ENCODE peak calls at places on chromosome 13, in six cellular contexts. One of them, this sample, is unnamed.

GRCh38 chr13:41458939-41459753 is 1.8 kb downstream of the RGCC start:
- DNase-seq in stomach: peak
- DNase-seq in heart left ventricle: peak
- DNase-seq in dorsolateral prefrontal cortex: no peak
- DNase-seq in right lobe of liver: peak
- DNase-seq in epithelial cell of esophagus: peak
- DNase-seq in this sample: peak

GRCh38 chr13:113941571-113942191 is 32.2 kb downstream of the C13orf46 start:
- DNase-seq in dorsolateral prefrontal cortex: no peak
- DNase-seq in stomach: no peak
- DNase-seq in heart left ventricle: no peak
- DNase-seq in epithelial cell of esophagus: no peak
- DNase-seq in right lobe of liver: no peak
- DNase-seq in this sample: peak

GRCh38 chr13:99193152-99193551 is 7.5 kb upstream of the UBAC2 start:
- DNase-seq in right lobe of liver: no peak
- DNase-seq in stomach: no peak
- DNase-seq in heart left ventricle: no peak
- DNase-seq in dorsolateral prefrontal cortex: no peak
- DNase-seq in epithelial cell of esophagus: no peak
- DNase-seq in this sample: no peak

GRCh38 chr13:29605860-29606526 is 10.5 kb upstream of the SLC7A1 start:
- DNase-seq in stomach: no peak
- DNase-seq in epithelial cell of esophagus: no peak
- DNase-seq in dorsolateral prefrontal cortex: no peak
- DNase-seq in right lobe of liver: no peak
- DNase-seq in heart left ventricle: peak
- DNase-seq in this sample: no peak

GRCh38 chr13:26605845-26606244 is 48.4 kb downstream of the WASF3 start:
- DNase-seq in dorsolateral prefrontal cortex: no peak
- DNase-seq in epithelial cell of esophagus: no peak
- DNase-seq in stomach: no peak
- DNase-seq in right lobe of liver: peak
- DNase-seq in heart left ventricle: no peak
- DNase-seq in this sample: no peak

GRCh38 chr13:43629691-43630480 is 156.9 kb downstream of the ENOX1 start:
- DNase-seq in dorsolateral prefrontal cortex: no peak
- DNase-seq in stomach: no peak
- DNase-seq in epithelial cell of esophagus: peak
- DNase-seq in right lobe of liver: no peak
- DNase-seq in heart left ventricle: no peak
- DNase-seq in this sample: peak

GRCh38 chr13:39016789-39017188 is 21.1 kb downstream of the PROSER1 start:
- DNase-seq in epithelial cell of esophagus: peak
- DNase-seq in stomach: no peak
- DNase-seq in right lobe of liver: no peak
- DNase-seq in heart left ventricle: no peak
- DNase-seq in dorsolateral prefrontal cortex: no peak
- DNase-seq in this sample: peak

GRCh38 chr13:88285329-88285728 is 614.2 kb downstream of the SLITRK5 start:
- DNase-seq in stomach: no peak
- DNase-seq in dorsolateral prefrontal cortex: no peak
- DNase-seq in heart left ventricle: no peak
- DNase-seq in epithelial cell of esophagus: no peak
- DNase-seq in right lobe of liver: no peak
- DNase-seq in this sample: no peak

GRCh38 chr13:31320946-31321345 is 121.2 kb downstream of the B3GLCT start:
- DNase-seq in stomach: no peak
- DNase-seq in epithelial cell of esophagus: no peak
- DNase-seq in dorsolateral prefrontal cortex: no peak
- DNase-seq in right lobe of liver: no peak
- DNase-seq in heart left ventricle: no peak
- DNase-seq in this sample: no peak

GRCh38 chr13:66660013-66660804 is 569.9 kb downstream of the PCDH9 start:
- DNase-seq in right lobe of liver: no peak
- DNase-seq in stomach: no peak
- DNase-seq in epithelial cell of esophagus: peak
- DNase-seq in dorsolateral prefrontal cortex: no peak
- DNase-seq in heart left ventricle: no peak
- DNase-seq in this sample: peak

GRCh38 chr13:46751811-46752635 is 44.9 kb downstream of the ESD start:
- DNase-seq in dorsolateral prefrontal cortex: no peak
- DNase-seq in epithelial cell of esophagus: no peak
- DNase-seq in stomach: no peak
- DNase-seq in heart left ventricle: no peak
- DNase-seq in right lobe of liver: no peak
- DNase-seq in this sample: no peak

GRCh38 chr13:74280795-74281490 is 146.7 kb upstream of the KLF12 start:
- DNase-seq in dorsolateral prefrontal cortex: no peak
- DNase-seq in stomach: no peak
- DNase-seq in epithelial cell of esophagus: no peak
- DNase-seq in heart left ventricle: no peak
- DNase-seq in right lobe of liver: no peak
- DNase-seq in this sample: no peak

GRCh38 chr13:46578590-46578975 is 25.6 kb downstream of the LRCH1 start:
- DNase-seq in dorsolateral prefrontal cortex: no peak
- DNase-seq in epithelial cell of esophagus: no peak
- DNase-seq in right lobe of liver: no peak
- DNase-seq in heart left ventricle: no peak
- DNase-seq in stomach: no peak
- DNase-seq in this sample: no peak

GRCh38 chr13:113902956-113903355 is 39.1 kb upstream of the GAS6 start:
- DNase-seq in dorsolateral prefrontal cortex: peak
- DNase-seq in right lobe of liver: no peak
- DNase-seq in heart left ventricle: no peak
- DNase-seq in stomach: peak
- DNase-seq in epithelial cell of esophagus: no peak
- DNase-seq in this sample: no peak

GRCh38 chr13:43293008-43293407 is 269.6 kb downstream of the DNAJC15 start:
- DNase-seq in heart left ventricle: no peak
- DNase-seq in right lobe of liver: no peak
- DNase-seq in stomach: no peak
- DNase-seq in dorsolateral prefrontal cortex: no peak
- DNase-seq in epithelial cell of esophagus: no peak
- DNase-seq in this sample: no peak

GRCh38 chr13:113937497-113938140 is 36.3 kb downstream of the C13orf46 start:
- DNase-seq in dorsolateral prefrontal cortex: no peak
- DNase-seq in stomach: no peak
- DNase-seq in epithelial cell of esophagus: no peak
- DNase-seq in right lobe of liver: no peak
- DNase-seq in heart left ventricle: no peak
- DNase-seq in this sample: no peak

GRCh38 chr13:32537580-32538233 is 888 bp downstream of the N4BP2L2 start:
- DNase-seq in right lobe of liver: peak
- DNase-seq in heart left ventricle: peak
- DNase-seq in epithelial cell of esophagus: no peak
- DNase-seq in dorsolateral prefrontal cortex: no peak
- DNase-seq in stomach: peak
- DNase-seq in this sample: no peak

GRCh38 chr13:101325423-101325822 is 90.9 kb downstream of the NALCN start:
- DNase-seq in epithelial cell of esophagus: no peak
- DNase-seq in heart left ventricle: no peak
- DNase-seq in dorsolateral prefrontal cortex: no peak
- DNase-seq in right lobe of liver: no peak
- DNase-seq in stomach: no peak
- DNase-seq in this sample: no peak

GRCh38 chr13:113536461-113537110 is 46.1 kb upstream of the DCUN1D2 start:
- DNase-seq in heart left ventricle: no peak
- DNase-seq in dorsolateral prefrontal cortex: peak
- DNase-seq in stomach: no peak
- DNase-seq in epithelial cell of esophagus: no peak
- DNase-seq in right lobe of liver: no peak
- DNase-seq in this sample: no peak

GRCh38 chr13:102597029-102598015 is 536 bp downstream of the TPP2 start:
- DNase-seq in right lobe of liver: peak
- DNase-seq in epithelial cell of esophagus: peak
- DNase-seq in heart left ventricle: peak
- DNase-seq in stomach: no peak
- DNase-seq in dorsolateral prefrontal cortex: no peak
- DNase-seq in this sample: peak

GRCh38 chr13:50365683-50366391 is 350.6 kb downstream of the KCNRG start:
- DNase-seq in right lobe of liver: no peak
- DNase-seq in stomach: no peak
- DNase-seq in dorsolateral prefrontal cortex: no peak
- DNase-seq in heart left ventricle: no peak
- DNase-seq in epithelial cell of esophagus: peak
- DNase-seq in this sample: peak

GRCh38 chr13:97295279-97296182 is 73.4 kb downstream of the MBNL2 start:
- DNase-seq in right lobe of liver: no peak
- DNase-seq in stomach: no peak
- DNase-seq in epithelial cell of esophagus: peak
- DNase-seq in heart left ventricle: no peak
- DNase-seq in dorsolateral prefrontal cortex: no peak
- DNase-seq in this sample: peak

GRCh38 chr13:42272115-42272756 is at the start of gene AKAP11:
- DNase-seq in epithelial cell of esophagus: peak
- DNase-seq in dorsolateral prefrontal cortex: peak
- DNase-seq in right lobe of liver: peak
- DNase-seq in heart left ventricle: no peak
- DNase-seq in stomach: peak
- DNase-seq in this sample: peak

GRCh38 chr13:93690139-93690538 is 463.5 kb downstream of the GPC6 start:
- DNase-seq in right lobe of liver: no peak
- DNase-seq in heart left ventricle: no peak
- DNase-seq in stomach: no peak
- DNase-seq in dorsolateral prefrontal cortex: no peak
- DNase-seq in epithelial cell of esophagus: peak
- DNase-seq in this sample: peak

GRCh38 chr13:35349673-35350278 is 126.7 kb downstream of the MAB21L1 start:
- DNase-seq in epithelial cell of esophagus: peak
- DNase-seq in heart left ventricle: no peak
- DNase-seq in right lobe of liver: no peak
- DNase-seq in dorsolateral prefrontal cortex: no peak
- DNase-seq in stomach: no peak
- DNase-seq in this sample: peak

GRCh38 chr13:66635526-66635925 is 594.6 kb downstream of the PCDH9 start:
- DNase-seq in epithelial cell of esophagus: peak
- DNase-seq in dorsolateral prefrontal cortex: no peak
- DNase-seq in stomach: no peak
- DNase-seq in right lobe of liver: no peak
- DNase-seq in heart left ventricle: no peak
- DNase-seq in this sample: peak

GRCh38 chr13:112962911-112963625 is 5.9 kb upstream of the MCF2L start:
- DNase-seq in dorsolateral prefrontal cortex: peak
- DNase-seq in stomach: no peak
- DNase-seq in right lobe of liver: peak
- DNase-seq in heart left ventricle: no peak
- DNase-seq in epithelial cell of esophagus: no peak
- DNase-seq in this sample: no peak

GRCh38 chr13:42405665-42406390 is 133.9 kb downstream of the AKAP11 start:
- DNase-seq in epithelial cell of esophagus: peak
- DNase-seq in right lobe of liver: no peak
- DNase-seq in heart left ventricle: no peak
- DNase-seq in stomach: no peak
- DNase-seq in dorsolateral prefrontal cortex: no peak
- DNase-seq in this sample: peak

GRCh38 chr13:90867336-90867683 is 480.2 kb upstream of the MIR17HG start:
- DNase-seq in stomach: peak
- DNase-seq in heart left ventricle: peak
- DNase-seq in right lobe of liver: peak
- DNase-seq in dorsolateral prefrontal cortex: no peak
- DNase-seq in epithelial cell of esophagus: peak
- DNase-seq in this sample: peak

GRCh38 chr13:103876571-103876970 is 810.4 kb upstream of the SLC10A2 start:
- DNase-seq in epithelial cell of esophagus: peak
- DNase-seq in heart left ventricle: no peak
- DNase-seq in right lobe of liver: no peak
- DNase-seq in stomach: no peak
- DNase-seq in dorsolateral prefrontal cortex: no peak
- DNase-seq in this sample: no peak

GRCh38 chr13:86900906-86901305 is 770.3 kb upstream of the SLITRK5 start:
- DNase-seq in right lobe of liver: no peak
- DNase-seq in epithelial cell of esophagus: peak
- DNase-seq in dorsolateral prefrontal cortex: no peak
- DNase-seq in heart left ventricle: no peak
- DNase-seq in stomach: no peak
- DNase-seq in this sample: no peak

GRCh38 chr13:94494021-94494420 is 14.5 kb upstream of the DCT start:
- DNase-seq in stomach: no peak
- DNase-seq in right lobe of liver: no peak
- DNase-seq in epithelial cell of esophagus: no peak
- DNase-seq in dorsolateral prefrontal cortex: no peak
- DNase-seq in heart left ventricle: no peak
- DNase-seq in this sample: no peak

GRCh38 chr13:41500501-41500900 is 43.2 kb downstream of the RGCC start:
- DNase-seq in epithelial cell of esophagus: peak
- DNase-seq in heart left ventricle: no peak
- DNase-seq in right lobe of liver: no peak
- DNase-seq in stomach: no peak
- DNase-seq in dorsolateral prefrontal cortex: no peak
- DNase-seq in this sample: peak

GRCh38 chr13:32272021-32272695 is 43.0 kb downstream of the ZAR1L start:
- DNase-seq in stomach: no peak
- DNase-seq in dorsolateral prefrontal cortex: no peak
- DNase-seq in heart left ventricle: no peak
- DNase-seq in epithelial cell of esophagus: peak
- DNase-seq in right lobe of liver: no peak
- DNase-seq in this sample: peak

DNA sequence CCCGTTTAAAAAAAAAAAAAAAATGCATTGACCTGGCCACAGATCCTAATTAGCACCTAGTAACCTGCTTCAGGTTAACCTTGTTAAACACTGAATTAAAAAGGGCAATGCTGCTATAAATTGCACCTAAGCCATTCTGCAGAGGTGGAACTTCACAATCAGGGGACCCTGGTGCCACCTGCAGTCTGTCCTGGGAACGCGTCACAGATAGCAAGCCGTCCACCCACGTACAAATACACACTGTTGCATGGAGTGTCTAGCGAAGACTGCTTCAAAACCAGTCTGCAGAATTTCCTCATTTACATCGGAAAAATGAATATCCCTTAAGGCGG is 169.3 kb downstream of the COL4A1 start:
- DNase-seq in epithelial cell of esophagus: no peak
- DNase-seq in right lobe of liver: peak
- DNase-seq in stomach: no peak
- DNase-seq in dorsolateral prefrontal cortex: no peak
- DNase-seq in heart left ventricle: peak
- DNase-seq in this sample: peak
- TF ChIP-seq CTCF in epithelial cell of esophagus: peak
- TF ChIP-seq CTCF in right lobe of liver: peak
- TF ChIP-seq CTCF in stomach: no peak
- TF ChIP-seq CTCF in dorsolateral prefrontal cortex: peak
- TF ChIP-seq CTCF in heart left ventricle: peak
- TF ChIP-seq CTCF in this sample: peak

GRCh38 chr13:76884167-76884566 is 2.0 kb downstream of the KCTD12 start:
- DNase-seq in right lobe of liver: peak
- DNase-seq in dorsolateral prefrontal cortex: no peak
- DNase-seq in epithelial cell of esophagus: peak
- DNase-seq in heart left ventricle: peak
- DNase-seq in stomach: peak
- DNase-seq in this sample: peak
- TF ChIP-seq CTCF in right lobe of liver: no peak
- TF ChIP-seq CTCF in dorsolateral prefrontal cortex: no peak
- TF ChIP-seq CTCF in epithelial cell of esophagus: peak
- TF ChIP-seq CTCF in heart left ventricle: no peak
- TF ChIP-seq CTCF in stomach: no peak
- TF ChIP-seq CTCF in this sample: peak

GRCh38 chr13:49271264-49271663 is 23.5 kb downstream of the CDADC1 start:
- DNase-seq in epithelial cell of esophagus: no peak
- DNase-seq in heart left ventricle: no peak
- DNase-seq in dorsolateral prefrontal cortex: no peak
- DNase-seq in stomach: no peak
- DNase-seq in right lobe of liver: no peak
- DNase-seq in this sample: no peak
- TF ChIP-seq CTCF in epithelial cell of esophagus: no peak
- TF ChIP-seq CTCF in heart left ventricle: no peak
- TF ChIP-seq CTCF in dorsolateral prefrontal cortex: no peak
- TF ChIP-seq CTCF in stomach: no peak
- TF ChIP-seq CTCF in right lobe of liver: no peak
- TF ChIP-seq CTCF in this sample: no peak

GRCh38 chr13:21055016-21055415 is 6.4 kb downstream of the LATS2 start:
- DNase-seq in right lobe of liver: no peak
- DNase-seq in stomach: no peak
- DNase-seq in dorsolateral prefrontal cortex: no peak
- DNase-seq in epithelial cell of esophagus: no peak
- DNase-seq in heart left ventricle: no peak
- DNase-seq in this sample: no peak
- TF ChIP-seq CTCF in right lobe of liver: no peak
- TF ChIP-seq CTCF in stomach: no peak
- TF ChIP-seq CTCF in dorsolateral prefrontal cortex: no peak
- TF ChIP-seq CTCF in epithelial cell of esophagus: no peak
- TF ChIP-seq CTCF in heart left ventricle: no peak
- TF ChIP-seq CTCF in this sample: no peak

This sample was measured in MCF 10A.